ENCODE peak calls at places on chromosomes 12 and 14, in nine cellular contexts. One of them, this sample, is unnamed.

GRCh38 chr14:35883677-35884293 is 57.6 kb downstream of the BRMS1L start:
- DNase-seq in left ventricle myocardium inferior: no peak
- DNase-seq in OCI-LY7: peak
- DNase-seq in left ventricle myocardium superior: no peak
- DNase-seq in NCI-H1092 treated with DMSO at 0.1 percent for 48 hours: peak
- DNase-seq in stimulated activated CD4-positive, alpha-beta T cell treated with anti-CD3 and anti-CD28 coated beads, Interleukin-1b, Interleukin-23, amount 100 ng/mL, for 24 hours: no peak
- DNase-seq in stimulated activated CD8-positive, alpha-beta memory T cell treated with anti-CD3 and anti-CD28 coated beads, Interleukin-7, amount 100 ng/mL, for 4 hours: no peak
- DNase-seq in GM13977: peak
- DNase-seq in heart right ventricle: no peak
- DNase-seq in this sample: no peak

GRCh38 chr14:103625361-103626095 is 3.5 kb upstream of the KLC1 start:
- DNase-seq in GM13977: no peak
- DNase-seq in left ventricle myocardium inferior: no peak
- DNase-seq in stimulated activated CD4-positive, alpha-beta T cell treated with anti-CD3 and anti-CD28 coated beads, Interleukin-1b, Interleukin-23, amount 100 ng/mL, for 24 hours: no peak
- DNase-seq in OCI-LY7: peak
- DNase-seq in stimulated activated CD8-positive, alpha-beta memory T cell treated with anti-CD3 and anti-CD28 coated beads, Interleukin-7, amount 100 ng/mL, for 4 hours: no peak
- DNase-seq in NCI-H1092 treated with DMSO at 0.1 percent for 48 hours: no peak
- DNase-seq in heart right ventricle: no peak
- DNase-seq in left ventricle myocardium superior: peak
- DNase-seq in this sample: no peak

GRCh38 chr14:49755378-49755777 is 12.6 kb upstream of the KLHDC2 start:
- DNase-seq in stimulated activated CD4-positive, alpha-beta T cell treated with anti-CD3 and anti-CD28 coated beads, Interleukin-1b, Interleukin-23, amount 100 ng/mL, for 24 hours: no peak
- DNase-seq in left ventricle myocardium inferior: no peak
- DNase-seq in NCI-H1092 treated with DMSO at 0.1 percent for 48 hours: no peak
- DNase-seq in stimulated activated CD8-positive, alpha-beta memory T cell treated with anti-CD3 and anti-CD28 coated beads, Interleukin-7, amount 100 ng/mL, for 4 hours: no peak
- DNase-seq in GM13977: no peak
- DNase-seq in OCI-LY7: no peak
- DNase-seq in heart right ventricle: no peak
- DNase-seq in left ventricle myocardium superior: no peak
- DNase-seq in this sample: no peak

GRCh38 chr12:127621366-127621765 is 645.6 kb upstream of the TMEM132C start:
- DNase-seq in heart right ventricle: no peak
- DNase-seq in OCI-LY7: no peak
- DNase-seq in GM13977: no peak
- DNase-seq in left ventricle myocardium superior: no peak
- DNase-seq in NCI-H1092 treated with DMSO at 0.1 percent for 48 hours: no peak
- DNase-seq in left ventricle myocardium inferior: no peak
- DNase-seq in stimulated activated CD8-positive, alpha-beta memory T cell treated with anti-CD3 and anti-CD28 coated beads, Interleukin-7, amount 100 ng/mL, for 4 hours: no peak
- DNase-seq in stimulated activated CD4-positive, alpha-beta T cell treated with anti-CD3 and anti-CD28 coated beads, Interleukin-1b, Interleukin-23, amount 100 ng/mL, for 24 hours: no peak
- DNase-seq in this sample: no peak

GRCh38 chr14:21846227-21846885 is 172.7 kb upstream of the OR4E1 start:
- DNase-seq in left ventricle myocardium inferior: no peak
- DNase-seq in OCI-LY7: peak
- DNase-seq in NCI-H1092 treated with DMSO at 0.1 percent for 48 hours: no peak
- DNase-seq in GM13977: peak
- DNase-seq in heart right ventricle: no peak
- DNase-seq in stimulated activated CD4-positive, alpha-beta T cell treated with anti-CD3 and anti-CD28 coated beads, Interleukin-1b, Interleukin-23, amount 100 ng/mL, for 24 hours: peak
- DNase-seq in left ventricle myocardium superior: no peak
- DNase-seq in stimulated activated CD8-positive, alpha-beta memory T cell treated with anti-CD3 and anti-CD28 coated beads, Interleukin-7, amount 100 ng/mL, for 4 hours: peak
- DNase-seq in this sample: no peak

GRCh38 chr12:104680506-104680905 is 223.8 kb downstream of the CHST11 start:
- DNase-seq in GM13977: no peak
- DNase-seq in heart right ventricle: no peak
- DNase-seq in OCI-LY7: no peak
- DNase-seq in left ventricle myocardium superior: no peak
- DNase-seq in NCI-H1092 treated with DMSO at 0.1 percent for 48 hours: no peak
- DNase-seq in stimulated activated CD4-positive, alpha-beta T cell treated with anti-CD3 and anti-CD28 coated beads, Interleukin-1b, Interleukin-23, amount 100 ng/mL, for 24 hours: no peak
- DNase-seq in stimulated activated CD8-positive, alpha-beta memory T cell treated with anti-CD3 and anti-CD28 coated beads, Interleukin-7, amount 100 ng/mL, for 4 hours: no peak
- DNase-seq in left ventricle myocardium inferior: no peak
- DNase-seq in this sample: no peak

GRCh38 chr12:80837342-80837978 is 100.3 kb downstream of the LIN7A start:
- DNase-seq in stimulated activated CD4-positive, alpha-beta T cell treated with anti-CD3 and anti-CD28 coated beads, Interleukin-1b, Interleukin-23, amount 100 ng/mL, for 24 hours: no peak
- DNase-seq in left ventricle myocardium inferior: no peak
- DNase-seq in NCI-H1092 treated with DMSO at 0.1 percent for 48 hours: peak
- DNase-seq in GM13977: no peak
- DNase-seq in stimulated activated CD8-positive, alpha-beta memory T cell treated with anti-CD3 and anti-CD28 coated beads, Interleukin-7, amount 100 ng/mL, for 4 hours: no peak
- DNase-seq in left ventricle myocardium superior: no peak
- DNase-seq in heart right ventricle: peak
- DNase-seq in OCI-LY7: peak
- DNase-seq in this sample: no peak

GRCh38 chr14:67186789-67187188 is 2.5 kb upstream of the GARIN2 start:
- DNase-seq in NCI-H1092 treated with DMSO at 0.1 percent for 48 hours: no peak
- DNase-seq in stimulated activated CD8-positive, alpha-beta memory T cell treated with anti-CD3 and anti-CD28 coated beads, Interleukin-7, amount 100 ng/mL, for 4 hours: no peak
- DNase-seq in heart right ventricle: no peak
- DNase-seq in left ventricle myocardium inferior: no peak
- DNase-seq in OCI-LY7: no peak
- DNase-seq in stimulated activated CD4-positive, alpha-beta T cell treated with anti-CD3 and anti-CD28 coated beads, Interleukin-1b, Interleukin-23, amount 100 ng/mL, for 24 hours: no peak
- DNase-seq in left ventricle myocardium superior: no peak
- DNase-seq in GM13977: no peak
- DNase-seq in this sample: no peak

GRCh38 chr12:103382736-103383346 is 112.9 kb downstream of the C12orf42 start:
- DNase-seq in stimulated activated CD8-positive, alpha-beta memory T cell treated with anti-CD3 and anti-CD28 coated beads, Interleukin-7, amount 100 ng/mL, for 4 hours: no peak
- DNase-seq in heart right ventricle: no peak
- DNase-seq in stimulated activated CD4-positive, alpha-beta T cell treated with anti-CD3 and anti-CD28 coated beads, Interleukin-1b, Interleukin-23, amount 100 ng/mL, for 24 hours: no peak
- DNase-seq in OCI-LY7: no peak
- DNase-seq in left ventricle myocardium inferior: no peak
- DNase-seq in GM13977: no peak
- DNase-seq in left ventricle myocardium superior: no peak
- DNase-seq in NCI-H1092 treated with DMSO at 0.1 percent for 48 hours: no peak
- DNase-seq in this sample: no peak

GRCh38 chr12:54258286-54258685 is 21.6 kb downstream of the CBX5 start:
- DNase-seq in left ventricle myocardium superior: no peak
- DNase-seq in NCI-H1092 treated with DMSO at 0.1 percent for 48 hours: no peak
- DNase-seq in left ventricle myocardium inferior: no peak
- DNase-seq in heart right ventricle: no peak
- DNase-seq in stimulated activated CD4-positive, alpha-beta T cell treated with anti-CD3 and anti-CD28 coated beads, Interleukin-1b, Interleukin-23, amount 100 ng/mL, for 24 hours: no peak
- DNase-seq in stimulated activated CD8-positive, alpha-beta memory T cell treated with anti-CD3 and anti-CD28 coated beads, Interleukin-7, amount 100 ng/mL, for 4 hours: no peak
- DNase-seq in GM13977: no peak
- DNase-seq in OCI-LY7: no peak
- DNase-seq in this sample: no peak

GRCh38 chr12:83140135-83140534 is 453.4 kb downstream of the TMTC2 start:
- DNase-seq in left ventricle myocardium superior: no peak
- DNase-seq in NCI-H1092 treated with DMSO at 0.1 percent for 48 hours: no peak
- DNase-seq in stimulated activated CD8-positive, alpha-beta memory T cell treated with anti-CD3 and anti-CD28 coated beads, Interleukin-7, amount 100 ng/mL, for 4 hours: no peak
- DNase-seq in GM13977: no peak
- DNase-seq in heart right ventricle: no peak
- DNase-seq in OCI-LY7: no peak
- DNase-seq in left ventricle myocardium inferior: no peak
- DNase-seq in stimulated activated CD4-positive, alpha-beta T cell treated with anti-CD3 and anti-CD28 coated beads, Interleukin-1b, Interleukin-23, amount 100 ng/mL, for 24 hours: no peak
- DNase-seq in this sample: no peak